ENCODE peak calls at places on chromosomes 4 and X, in seven cellular contexts. One of them, this sample, is unnamed.

GRCh38 chrX:104568304-104568915 is 2.4 kb downstream of the IL1RAPL2 start:
- DNase-seq in activated B cell treated with CpG ODN at 0.5 μM for 24 hours: no peak
- DNase-seq in HEK293T: no peak
- DNase-seq in NCI-H2081: no peak
- DNase-seq in NCI-H1436: no peak
- DNase-seq in activated CD4-positive, alpha-beta T cell treated with anti-CD3 and anti-CD28 coated beads, Interleukin-2, amount 50 U/mL, for 1 hour: no peak
- DNase-seq in midbrain: no peak
- DNase-seq in this sample: no peak

GRCh38 chr4:177155454-177155853 is 154.2 kb upstream of the NEIL3 start:
- DNase-seq in activated CD4-positive, alpha-beta T cell treated with anti-CD3 and anti-CD28 coated beads, Interleukin-2, amount 50 U/mL, for 1 hour: no peak
- DNase-seq in activated B cell treated with CpG ODN at 0.5 μM for 24 hours: no peak
- DNase-seq in midbrain: no peak
- DNase-seq in HEK293T: no peak
- DNase-seq in NCI-H2081: no peak
- DNase-seq in NCI-H1436: no peak
- DNase-seq in this sample: no peak

GRCh38 chr4:3484057-3484973 is 21.2 kb downstream of the DOK7 start:
- DNase-seq in NCI-H1436: no peak
- DNase-seq in activated B cell treated with CpG ODN at 0.5 μM for 24 hours: peak; percentile 71
- DNase-seq in activated CD4-positive, alpha-beta T cell treated with anti-CD3 and anti-CD28 coated beads, Interleukin-2, amount 50 U/mL, for 1 hour: no peak
- DNase-seq in NCI-H2081: peak; percentile 59
- DNase-seq in HEK293T: no peak
- DNase-seq in midbrain: no peak
- DNase-seq in this sample: no peak

GRCh38 chr4:75819121-75819520 is 83.1 kb downstream of the PPEF2 start:
- DNase-seq in NCI-H1436: no peak
- DNase-seq in activated B cell treated with CpG ODN at 0.5 μM for 24 hours: no peak
- DNase-seq in NCI-H2081: no peak
- DNase-seq in midbrain: no peak
- DNase-seq in HEK293T: no peak
- DNase-seq in activated CD4-positive, alpha-beta T cell treated with anti-CD3 and anti-CD28 coated beads, Interleukin-2, amount 50 U/mL, for 1 hour: no peak
- DNase-seq in this sample: no peak

GRCh38 chrX:44954562-44954961 is 81.6 kb downstream of the KDM6A start:
- DNase-seq in activated B cell treated with CpG ODN at 0.5 μM for 24 hours: no peak
- DNase-seq in activated CD4-positive, alpha-beta T cell treated with anti-CD3 and anti-CD28 coated beads, Interleukin-2, amount 50 U/mL, for 1 hour: no peak
- DNase-seq in HEK293T: no peak
- DNase-seq in NCI-H1436: no peak
- DNase-seq in midbrain: no peak
- DNase-seq in NCI-H2081: peak; percentile 24
- DNase-seq in this sample: no peak

GRCh38 chr4:181761130-181761529 is 482.1 kb upstream of the TENM3 start:
- DNase-seq in activated B cell treated with CpG ODN at 0.5 μM for 24 hours: no peak
- DNase-seq in NCI-H1436: no peak
- DNase-seq in midbrain: no peak
- DNase-seq in activated CD4-positive, alpha-beta T cell treated with anti-CD3 and anti-CD28 coated beads, Interleukin-2, amount 50 U/mL, for 1 hour: no peak
- DNase-seq in NCI-H2081: no peak
- DNase-seq in HEK293T: no peak
- DNase-seq in this sample: no peak

GRCh38 chrX:110853610-110854009 is 58.0 kb upstream of the CHRDL1 start:
- DNase-seq in NCI-H2081: peak; percentile 91
- DNase-seq in HEK293T: peak; percentile 43
- DNase-seq in midbrain: peak; percentile 20
- DNase-seq in activated CD4-positive, alpha-beta T cell treated with anti-CD3 and anti-CD28 coated beads, Interleukin-2, amount 50 U/mL, for 1 hour: no peak
- DNase-seq in NCI-H1436: peak; percentile 58
- DNase-seq in activated B cell treated with CpG ODN at 0.5 μM for 24 hours: no peak
- DNase-seq in this sample: no peak

GRCh38 chrX:65702956-65703355 is 35.5 kb downstream of the MSN start:
- DNase-seq in activated CD4-positive, alpha-beta T cell treated with anti-CD3 and anti-CD28 coated beads, Interleukin-2, amount 50 U/mL, for 1 hour: no peak
- DNase-seq in HEK293T: no peak
- DNase-seq in NCI-H2081: no peak
- DNase-seq in midbrain: no peak
- DNase-seq in NCI-H1436: no peak
- DNase-seq in activated B cell treated with CpG ODN at 0.5 μM for 24 hours: no peak
- DNase-seq in this sample: no peak

GRCh38 chr4:24840362-24840761 is 45.0 kb downstream of the SOD3 start:
- DNase-seq in activated CD4-positive, alpha-beta T cell treated with anti-CD3 and anti-CD28 coated beads, Interleukin-2, amount 50 U/mL, for 1 hour: no peak
- DNase-seq in activated B cell treated with CpG ODN at 0.5 μM for 24 hours: no peak
- DNase-seq in NCI-H1436: no peak
- DNase-seq in midbrain: no peak
- DNase-seq in HEK293T: no peak
- DNase-seq in NCI-H2081: no peak
- DNase-seq in this sample: no peak

GRCh38 chr4:158371158-158371557 is 150.5 kb upstream of the RXFP1 start:
- DNase-seq in activated B cell treated with CpG ODN at 0.5 μM for 24 hours: no peak
- DNase-seq in midbrain: no peak
- DNase-seq in HEK293T: no peak
- DNase-seq in activated CD4-positive, alpha-beta T cell treated with anti-CD3 and anti-CD28 coated beads, Interleukin-2, amount 50 U/mL, for 1 hour: no peak
- DNase-seq in NCI-H2081: no peak
- DNase-seq in NCI-H1436: no peak
- DNase-seq in this sample: no peak

GRCh38 chr4:184114431-184114830 is 103.2 kb downstream of the ENPP6 start:
- DNase-seq in activated B cell treated with CpG ODN at 0.5 μM for 24 hours: no peak
- DNase-seq in NCI-H1436: no peak
- DNase-seq in midbrain: no peak
- DNase-seq in HEK293T: no peak
- DNase-seq in activated CD4-positive, alpha-beta T cell treated with anti-CD3 and anti-CD28 coated beads, Interleukin-2, amount 50 U/mL, for 1 hour: no peak
- DNase-seq in NCI-H2081: no peak
- DNase-seq in this sample: no peak

GRCh38 chr4:111108138-111108537 is 485.3 kb upstream of the PITX2 start:
- DNase-seq in NCI-H2081: no peak
- DNase-seq in NCI-H1436: no peak
- DNase-seq in midbrain: no peak
- DNase-seq in HEK293T: no peak
- DNase-seq in activated CD4-positive, alpha-beta T cell treated with anti-CD3 and anti-CD28 coated beads, Interleukin-2, amount 50 U/mL, for 1 hour: no peak
- DNase-seq in activated B cell treated with CpG ODN at 0.5 μM for 24 hours: no peak
- DNase-seq in this sample: no peak

GRCh38 chrX:15465896-15466651 is 27.1 kb downstream of the PIR start:
- DNase-seq in NCI-H2081: no peak
- DNase-seq in HEK293T: no peak
- DNase-seq in NCI-H1436: no peak
- DNase-seq in activated CD4-positive, alpha-beta T cell treated with anti-CD3 and anti-CD28 coated beads, Interleukin-2, amount 50 U/mL, for 1 hour: no peak
- DNase-seq in midbrain: no peak
- DNase-seq in activated B cell treated with CpG ODN at 0.5 μM for 24 hours: no peak
- DNase-seq in this sample: no peak

GRCh38 chr4:38385286-38386010 is 278.6 kb upstream of the KLF3 start:
- DNase-seq in NCI-H2081: no peak
- DNase-seq in NCI-H1436: no peak
- DNase-seq in activated B cell treated with CpG ODN at 0.5 μM for 24 hours: no peak
- DNase-seq in HEK293T: no peak
- DNase-seq in midbrain: no peak
- DNase-seq in activated CD4-positive, alpha-beta T cell treated with anti-CD3 and anti-CD28 coated beads, Interleukin-2, amount 50 U/mL, for 1 hour: no peak
- DNase-seq in this sample: no peak

This sample was measured in GM18507.